ENCODE peak calls at places on chromosomes 1 and 21, in ten cellular contexts. H is fibroblast of the conjunctiva; D is GM04504; X is stimulated activated CD8-positive, alpha-beta memory T cell treated with anti-CD3 and anti-CD28 coated beads, Interleukin-2, amount 100 ng/mL, for 1 hour; V is activated CD8-positive, alpha-beta memory T cell treated with anti-CD3 and anti-CD28 coated beads for 4 hours; Y is NCI-H524; Q is GM03348; L is HuH-7; C is fibroblast of gingiva; N is activated effector memory CD4-positive, alpha-beta T cell treated with anti-CD3 and anti-CD28 coated beads, Interleukin-2, amount 50 U/mL, for 16 hours. M is an unnamed sample.

GRCh38 chr1:12528021-12528852 is 89.8 kb downstream of the DHRS3 start:
- DNase-seq in X (no peak), N (no peak), D (peak; percentile 55), H (peak; percentile 67), Q (peak; percentile 67), Y (no peak), V (no peak), L (peak; percentile 66), C (peak; percentile 89), M (peak; percentile 62)

GRCh38 chr1:52947490-52947889 is 20.4 kb downstream of the SCP2 start:
- DNase-seq in X (no peak), D (no peak), Q (no peak), N (no peak), H (no peak), V (no peak), Y (no peak), C (no peak), L (no peak), M (no peak)

GRCh38 chr21:42437786-42438185 is 34.1 kb downstream of the UBASH3A start:
- DNase-seq in Y (no peak), N (no peak), D (no peak), H (no peak), L (peak; percentile 33), V (no peak), Q (no peak), C (no peak), X (no peak), M (no peak)

GRCh38 chr1:93845554-93846150 is 33.4 kb downstream of the DNTTIP2 start:
- DNase-seq in Y (no peak), N (no peak), V (peak; percentile 13), X (no peak), C (peak; percentile 73), L (peak; percentile 17), Q (peak; percentile 63), H (peak; percentile 70), D (no peak), M (no peak)

GRCh38 chr1:111739984-111740765 is 980 bp upstream of the INKA2 start:
- DNase-seq in Y (peak; percentile 64), H (no peak), N (no peak), L (peak; percentile 68), C (peak; percentile 70), X (no peak), D (peak; percentile 42), V (no peak), Q (peak; percentile 85), M (peak; percentile 20)

GRCh38 chr1:235093013-235093618 is 35.5 kb downstream of the TOMM20 start:
- DNase-seq in Y (peak; percentile 74), X (no peak), H (no peak), C (peak; percentile 68), Q (peak; percentile 72), V (no peak), N (peak; percentile 53), L (peak; percentile 68), D (no peak), M (peak; percentile 51)

GRCh38 chr1:219304227-219305226 is 130.8 kb downstream of the LYPLAL1 start:
- DNase-seq in V (no peak), C (peak; percentile 70), L (no peak), Y (no peak), H (no peak), N (no peak), D (no peak), Q (peak; percentile 38), X (no peak), M (no peak)

GRCh38 chr1:205313681-205314308 is 7.8 kb downstream of the NUAK2 start:
- DNase-seq in N (no peak), Y (peak; percentile 51), V (no peak), X (no peak), D (no peak), L (no peak), Q (peak; percentile 72), C (peak; percentile 83), H (peak; percentile 41), M (no peak)

GRCh38 chr1:202069670-202070069 is 53.0 kb upstream of the GPR37L1 start:
- DNase-seq in H (no peak), X (no peak), D (no peak), N (no peak), V (no peak), Y (peak; percentile 36), C (no peak), L (no peak), Q (no peak), M (no peak)

GRCh38 chr1:197763307-197763706 is 12.0 kb downstream of the DENND1B start:
- DNase-seq in H (no peak), L (no peak), C (no peak), X (no peak), D (no peak), V (no peak), N (no peak), Q (no peak), Y (no peak), M (no peak)

GRCh38 chr1:240091614-240092300 is at the start of gene FMN2:
- DNase-seq in D (no peak), N (no peak), C (peak; percentile 24), L (no peak), Q (peak; percentile 94), Y (peak; percentile 64), V (no peak), X (no peak), H (no peak), M (peak; percentile 19)

GRCh38 chr1:42998381-42998780 is 39.7 kb upstream of the SLC2A1 start:
- DNase-seq in Q (peak; percentile 69), L (no peak), Y (no peak), V (no peak), X (no peak), N (no peak), H (no peak), C (no peak), D (peak; percentile 31), M (no peak)

GRCh38 chr1:247738315-247738714 is at the start of gene OR14K1:
- DNase-seq in X (no peak), Y (no peak), H (no peak), L (no peak), D (no peak), C (no peak), N (no peak), Q (no peak), V (no peak), M (no peak)

GRCh38 chr1:206708058-206708457 is 23.4 kb downstream of the MAPKAPK2 start:
- DNase-seq in H (no peak), N (no peak), Y (no peak), V (no peak), X (no peak), L (no peak), C (no peak), Q (no peak), D (no peak), M (peak; percentile 42)

GRCh38 chr1:70504821-70505193 is 93.7 kb downstream of the CTH start:
- DNase-seq in C (peak; percentile 38), X (no peak), L (no peak), V (no peak), H (no peak), N (no peak), Q (peak; percentile 78), D (peak; percentile 74), Y (no peak), M (no peak)

GRCh38 chr21:36699546-36700294 is 805 bp downstream of the SIM2 start:
- DNase-seq in Y (no peak), L (no peak), H (no peak), N (no peak), X (no peak), D (no peak), Q (no peak), C (no peak), V (no peak), M (no peak)

GRCh38 chr1:228077565-228078330 is 4.8 kb upstream of the ARF1 start:
- DNase-seq in Q (no peak), C (no peak), L (no peak), V (no peak), N (peak; percentile 58), Y (no peak), H (no peak), D (no peak), X (no peak), M (no peak)

GRCh38 chr1:13965770-13966398 is 265.9 kb downstream of the PRDM2 start:
- DNase-seq in N (no peak), V (no peak), H (peak; percentile 66), Y (peak; percentile 65), Q (peak; percentile 80), D (peak; percentile 15), L (peak; percentile 39), X (no peak), C (peak; percentile 70), M (peak; percentile 46)

GRCh38 chr1:79633456-79633855 is 626.9 kb upstream of the ADGRL4 start:
- DNase-seq in D (peak; percentile 29), L (no peak), Q (peak; percentile 62), N (no peak), X (no peak), C (peak; percentile 63), H (peak; percentile 76), V (no peak), Y (no peak), M (no peak)

GRCh38 chr1:231460614-231461013 is 38.5 kb upstream of the EGLN1 start:
- DNase-seq in N (peak; percentile 78), Q (no peak), V (peak; percentile 41), L (no peak), Y (no peak), C (no peak), X (peak; percentile 53), H (no peak), D (no peak), M (no peak)

GRCh38 chr1:5267603-5268235 is 613.3 kb downstream of the AJAP1 start:
- DNase-seq in X (no peak), C (no peak), H (no peak), V (no peak), D (no peak), L (no peak), Y (no peak), Q (no peak), N (peak; percentile 41), M (no peak)

GRCh38 chr1:38589036-38589435 is 270.5 kb downstream of the RRAGC start:
- DNase-seq in N (peak; percentile 46), Y (no peak), X (no peak), Q (no peak), C (no peak), V (no peak), H (peak; percentile 9), L (no peak), D (no peak), M (no peak)

GRCh38 chr1:30807318-30808066 is 49.9 kb upstream of the LAPTM5 start:
- DNase-seq in H (peak; percentile 65), N (no peak), L (no peak), Q (peak; percentile 72), V (no peak), X (no peak), D (no peak), C (peak; percentile 89), Y (peak; percentile 60), M (no peak)

GRCh38 chr1:150876111-150876434 is 326 bp downstream of the ARNT start:
- DNase-seq in D (peak; percentile 17), Y (no peak), H (peak; percentile 29), N (no peak), L (peak; percentile 44), V (no peak), C (peak; percentile 36), Q (peak; percentile 57), X (no peak), M (no peak)

GRCh38 chr1:231147896-231148295 is 14.0 kb upstream of the TRIM67 start:
- DNase-seq in L (no peak), C (no peak), Y (no peak), V (no peak), X (no peak), Q (no peak), D (no peak), N (no peak), H (no peak), M (no peak)

GRCh38 chr1:205438213-205439158 is 16.6 kb upstream of the LEMD1 start:
- DNase-seq in H (peak; percentile 35), C (peak; percentile 53), V (no peak), X (no peak), D (peak; percentile 42), N (no peak), Y (peak; percentile 38), L (peak; percentile 74), Q (peak; percentile 93), M (peak; percentile 83)

GRCh38 chr1:204197068-204197467 is 777 bp upstream of the KISS1 start:
- DNase-seq in H (no peak), L (no peak), X (no peak), Y (no peak), C (no peak), V (no peak), D (no peak), Q (no peak), N (no peak), M (no peak)

GRCh38 chr1:233714631-233715217 is 100.8 kb downstream of the KCNK1 start:
- DNase-seq in N (no peak), V (no peak), Q (no peak), X (no peak), C (no peak), H (no peak), Y (no peak), D (no peak), L (no peak), M (no peak)

M was measured in K562.